ENCODE peak calls at places on chromosomes 1 and 21, in four cellular contexts. One of them, this sample, is unnamed.

GRCh38 chr1:8818325-8818775 is 910 bp upstream of the RERE start:
- DNase-seq in HCT116: peak
- DNase-seq in SK-N-SH: no peak
- DNase-seq in HepG2: no peak
- DNase-seq in this sample: no peak

GRCh38 chr1:73097917-73098316 is 815.6 kb upstream of the NEGR1 start:
- DNase-seq in HCT116: no peak
- DNase-seq in SK-N-SH: no peak
- DNase-seq in HepG2: no peak
- DNase-seq in this sample: no peak

GRCh38 chr1:17744666-17745563 is 10.2 kb upstream of the ACTL8 start:
- DNase-seq in HCT116: no peak
- DNase-seq in SK-N-SH: no peak
- DNase-seq in HepG2: peak
- DNase-seq in this sample: no peak

GRCh38 chr1:67522001-67522441 is 91.8 kb upstream of the SERBP1 start:
- DNase-seq in HCT116: no peak
- DNase-seq in SK-N-SH: no peak
- DNase-seq in HepG2: no peak
- DNase-seq in this sample: no peak

GRCh38 chr1:203547771-203548421 is 53.9 kb downstream of the OPTC start:
- DNase-seq in HCT116: no peak
- DNase-seq in SK-N-SH: no peak
- DNase-seq in HepG2: no peak
- DNase-seq in this sample: no peak

GRCh38 chr21:44789880-44790279 is 11.7 kb downstream of the UBE2G2 start:
- DNase-seq in HCT116: no peak
- DNase-seq in SK-N-SH: no peak
- DNase-seq in HepG2: no peak
- DNase-seq in this sample: no peak

GRCh38 chr21:33035147-33035546 is 9.4 kb downstream of the OLIG2 start:
- DNase-seq in HCT116: no peak
- DNase-seq in SK-N-SH: no peak
- DNase-seq in HepG2: no peak
- DNase-seq in this sample: no peak

GRCh38 chr1:8866792-8867415 is 11.6 kb downstream of the ENO1 start:
- DNase-seq in HCT116: no peak
- DNase-seq in SK-N-SH: no peak
- DNase-seq in HepG2: no peak
- DNase-seq in this sample: no peak

GRCh38 chr1:117857434-117857833 is 72.0 kb downstream of the GDAP2 start:
- DNase-seq in HCT116: no peak
- DNase-seq in SK-N-SH: no peak
- DNase-seq in HepG2: peak
- DNase-seq in this sample: no peak

GRCh38 chr1:201471772-201472171 is 2.8 kb upstream of the PHLDA3 start:
- DNase-seq in HCT116: no peak
- DNase-seq in SK-N-SH: no peak
- DNase-seq in HepG2: no peak
- DNase-seq in this sample: no peak

GRCh38 chr1:45331436-45332345 is 5.0 kb downstream of the HPDL start:
- DNase-seq in HCT116: no peak
- DNase-seq in SK-N-SH: no peak
- DNase-seq in HepG2: no peak
- DNase-seq in this sample: no peak

GRCh38 chr1:153099646-153100045 is 5.3 kb upstream of the SPRR2E start:
- DNase-seq in HCT116: peak
- DNase-seq in SK-N-SH: no peak
- DNase-seq in HepG2: no peak
- DNase-seq in this sample: no peak

GRCh38 chr1:86852737-86853408 is 61.1 kb downstream of the SELENOF start:
- DNase-seq in HCT116: no peak
- DNase-seq in SK-N-SH: no peak
- DNase-seq in HepG2: peak
- DNase-seq in this sample: no peak

GRCh38 chr1:43621386-43621785 is 28.6 kb upstream of the KDM4A start:
- DNase-seq in HCT116: no peak
- DNase-seq in SK-N-SH: no peak
- DNase-seq in HepG2: no peak
- DNase-seq in this sample: no peak

GRCh38 chr1:241266121-241266520 is 90.9 kb downstream of the RGS7 start:
- DNase-seq in HCT116: no peak
- DNase-seq in SK-N-SH: no peak
- DNase-seq in HepG2: no peak
- DNase-seq in this sample: no peak

GRCh38 chr1:85465099-85465790 is at the start of gene DDAH1:
- DNase-seq in HCT116: peak
- DNase-seq in SK-N-SH: peak
- DNase-seq in HepG2: peak
- DNase-seq in this sample: no peak

GRCh38 chr1:203905275-203905674 is 43.9 kb downstream of the SNRPE start:
- DNase-seq in HCT116: no peak
- DNase-seq in SK-N-SH: no peak
- DNase-seq in HepG2: no peak
- DNase-seq in this sample: no peak

GRCh38 chr1:53644909-53645689 is 93.9 kb downstream of the GLIS1 start:
- DNase-seq in HCT116: no peak
- DNase-seq in SK-N-SH: no peak
- DNase-seq in HepG2: no peak
- DNase-seq in this sample: no peak

GRCh38 chr1:89305493-89305892 is 32.8 kb upstream of the GBP5 start:
- DNase-seq in HCT116: no peak
- DNase-seq in SK-N-SH: no peak
- DNase-seq in HepG2: no peak
- DNase-seq in this sample: no peak

GRCh38 chr1:244628719-244629299 is 24.1 kb upstream of the DESI2 start:
- DNase-seq in HCT116: no peak
- DNase-seq in SK-N-SH: no peak
- DNase-seq in HepG2: no peak
- DNase-seq in this sample: peak

GRCh38 chr1:44267438-44267837 is 54.2 kb downstream of the DMAP1 start:
- DNase-seq in HCT116: no peak
- DNase-seq in SK-N-SH: no peak
- DNase-seq in HepG2: no peak
- DNase-seq in this sample: no peak

GRCh38 chr1:156497078-156497742 is 3.4 kb downstream of the MEF2D start:
- DNase-seq in HCT116: no peak
- DNase-seq in SK-N-SH: no peak
- DNase-seq in HepG2: no peak
- DNase-seq in this sample: no peak

GRCh38 chr1:204437796-204438570 is 26.4 kb upstream of the PPP1R15B start:
- DNase-seq in HCT116: no peak
- DNase-seq in SK-N-SH: peak
- DNase-seq in HepG2: no peak
- DNase-seq in this sample: no peak

GRCh38 chr1:89459081-89459480 is 65.5 kb upstream of the LRRC8B start:
- DNase-seq in HCT116: no peak
- DNase-seq in SK-N-SH: no peak
- DNase-seq in HepG2: no peak
- DNase-seq in this sample: no peak

GRCh38 chr1:14778882-14779594 is 180.6 kb downstream of the KAZN start:
- DNase-seq in HCT116: peak
- DNase-seq in SK-N-SH: peak
- DNase-seq in HepG2: peak
- DNase-seq in this sample: peak

GRCh38 chr1:155247667-155248563 is 7.4 kb downstream of the ENTREP3 start:
- DNase-seq in HCT116: no peak
- DNase-seq in SK-N-SH: no peak
- DNase-seq in HepG2: no peak
- DNase-seq in this sample: no peak

GRCh38 chr21:44943005-44943685 is 3.3 kb downstream of the SLX9 start:
- DNase-seq in HCT116: no peak
- DNase-seq in SK-N-SH: no peak
- DNase-seq in HepG2: no peak
- DNase-seq in this sample: no peak

GRCh38 chr1:244048566-244049141 is 2.4 kb upstream of the ZBTB18 start:
- DNase-seq in HCT116: no peak
- DNase-seq in SK-N-SH: no peak
- DNase-seq in HepG2: no peak
- DNase-seq in this sample: no peak

DNA sequence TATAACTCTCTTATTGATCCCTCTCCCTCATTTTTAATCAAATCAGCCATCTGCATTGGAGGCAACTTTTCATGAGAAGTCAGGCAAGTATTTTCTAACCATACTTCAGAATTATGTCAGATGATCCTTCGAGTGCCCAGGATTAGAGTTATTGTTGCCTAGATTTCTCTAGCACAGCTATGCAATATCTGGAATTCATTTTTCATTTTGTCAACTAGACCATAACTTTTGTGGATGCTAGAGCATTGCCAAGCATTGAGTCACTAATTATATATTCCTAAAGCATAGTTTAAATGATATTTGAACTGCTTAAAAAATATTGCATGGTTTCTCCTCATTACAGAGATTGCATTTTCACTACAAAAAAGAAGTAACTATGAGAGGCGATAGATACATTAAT is 21.2 kb downstream of the HFM1 start:
- DNase-seq in HCT116: no peak
- DNase-seq in SK-N-SH: no peak
- DNase-seq in HepG2: no peak
- DNase-seq in this sample: no peak
- TF ChIP-seq ELF1 in HCT116: no peak
- TF ChIP-seq ELF1 in SK-N-SH: no peak
- TF ChIP-seq ELF1 in HepG2: no peak
- TF ChIP-seq ELF1 in this sample: no peak

DNA sequence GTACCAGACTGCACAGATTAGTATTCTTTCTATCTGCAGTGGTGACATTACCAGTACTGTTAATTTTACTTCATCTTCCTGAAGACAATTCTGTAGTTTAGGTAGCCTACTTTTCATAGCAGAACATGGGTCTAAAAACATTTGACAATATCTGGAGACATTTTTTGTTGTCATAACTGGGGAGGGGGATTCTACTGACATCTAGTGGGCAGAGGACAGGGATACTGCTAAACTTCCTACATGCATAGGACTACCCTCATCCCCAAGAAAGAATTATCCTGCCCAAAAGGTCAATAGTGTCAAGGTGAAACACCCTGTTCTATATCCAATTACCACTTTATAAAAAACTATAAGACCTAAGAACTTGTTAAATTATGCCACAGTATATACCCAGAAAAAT is 3.4 kb upstream of the ARHGAP29 start:
- DNase-seq in HCT116: no peak
- DNase-seq in SK-N-SH: peak
- DNase-seq in HepG2: peak
- DNase-seq in this sample: no peak
- TF ChIP-seq ELF1 in HCT116: no peak
- TF ChIP-seq ELF1 in SK-N-SH: no peak
- TF ChIP-seq ELF1 in HepG2: no peak
- TF ChIP-seq ELF1 in this sample: no peak

GRCh38 chr1:78441921-78442320 is 48.9 kb upstream of the PTGFR start:
- DNase-seq in HCT116: no peak
- DNase-seq in SK-N-SH: no peak
- DNase-seq in HepG2: no peak
- DNase-seq in this sample: no peak

DNA sequence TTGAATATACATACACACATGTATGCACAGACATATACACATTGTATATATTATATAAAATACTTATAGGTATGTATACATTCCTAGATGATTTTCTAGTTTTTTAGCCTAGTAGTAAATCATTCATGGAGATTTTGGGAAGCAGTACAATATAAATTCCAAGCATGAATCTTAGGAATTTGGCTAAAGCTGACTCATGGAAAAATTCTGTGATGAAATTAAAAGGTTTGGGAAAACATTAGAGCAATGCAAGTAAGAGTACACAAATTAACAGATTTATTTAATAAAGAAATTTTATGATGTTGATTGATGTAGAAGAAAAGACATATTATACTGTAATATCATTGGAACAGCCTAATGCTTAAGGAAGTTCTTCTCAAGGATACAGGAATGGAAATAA is 43.7 kb upstream of the PTGFR start:
- DNase-seq in HCT116: no peak
- DNase-seq in SK-N-SH: no peak
- DNase-seq in HepG2: no peak
- DNase-seq in this sample: no peak
- TF ChIP-seq ELF1 in HCT116: no peak
- TF ChIP-seq ELF1 in SK-N-SH: no peak
- TF ChIP-seq ELF1 in HepG2: no peak
- TF ChIP-seq ELF1 in this sample: no peak

DNA sequence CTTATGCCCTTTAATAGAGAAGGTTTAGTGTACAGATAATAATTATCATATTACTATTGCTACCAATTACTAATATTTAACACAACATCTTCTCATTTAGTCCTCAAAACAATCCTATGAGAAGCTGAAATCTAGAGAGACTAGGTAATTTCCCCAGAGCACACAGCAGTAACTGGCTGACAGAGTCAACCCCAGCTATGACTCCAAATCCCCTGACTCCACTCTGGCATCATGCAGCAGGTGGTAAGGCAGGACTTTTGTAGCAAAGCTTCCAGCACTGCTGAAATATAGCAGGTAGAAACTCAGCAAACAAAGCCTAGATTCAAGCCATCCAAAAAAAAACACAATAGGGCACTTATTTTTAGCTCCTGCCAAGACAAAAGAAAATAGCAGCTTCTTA is 79.3 kb upstream of the RGS2 start:
- DNase-seq in HCT116: no peak
- DNase-seq in SK-N-SH: no peak
- DNase-seq in HepG2: no peak
- DNase-seq in this sample: no peak
- TF ChIP-seq ELF1 in HCT116: no peak
- TF ChIP-seq ELF1 in SK-N-SH: no peak
- TF ChIP-seq ELF1 in HepG2: no peak
- TF ChIP-seq ELF1 in this sample: no peak

GRCh38 chr1:48027533-48027835 is 30.3 kb upstream of the TRABD2B start:
- DNase-seq in HCT116: no peak
- DNase-seq in SK-N-SH: no peak
- DNase-seq in HepG2: no peak
- DNase-seq in this sample: no peak
- TF ChIP-seq ELF1 in HCT116: no peak
- TF ChIP-seq ELF1 in SK-N-SH: no peak
- TF ChIP-seq ELF1 in HepG2: no peak
- TF ChIP-seq ELF1 in this sample: no peak

GRCh38 chr1:62066713-62067112 is 127.9 kb upstream of the L1TD1 start:
- DNase-seq in HCT116: no peak
- DNase-seq in SK-N-SH: no peak
- DNase-seq in HepG2: no peak
- DNase-seq in this sample: no peak
- TF ChIP-seq ELF1 in HCT116: no peak
- TF ChIP-seq ELF1 in SK-N-SH: no peak
- TF ChIP-seq ELF1 in HepG2: no peak
- TF ChIP-seq ELF1 in this sample: no peak